ENCODE peak calls at places on chromosomes 11 and 22, in ten cellular contexts. A, W, F, E, I, G, C, H, R and Z are unnamed samples.
A peak's percentile ranks its signal among the peaks of the same experiment; 100 is the strongest.

GRCh38 chr11:102666331-102666957 is 39.1 kb downstream of the MMP27 start:
- DNase-seq in G (peak; percentile 37), F (peak; percentile 64), C (peak; percentile 44), I (no peak), H (peak; percentile 79), A (no peak), R (peak; percentile 46), W (no peak), E (no peak), Z (peak; percentile 48)

GRCh38 chr11:109695696-109696095 is 273.7 kb downstream of the C11orf87 start:
- DNase-seq in H (no peak), G (no peak), W (no peak), R (no peak), F (no peak), I (no peak), C (peak; percentile 7), E (no peak), A (no peak), Z (peak; percentile 83)

GRCh38 chr22:40414838-40415505 is 44.6 kb downstream of the SGSM3 start:
- DNase-seq in R (peak; percentile 20), C (no peak), A (no peak), I (no peak), G (no peak), H (no peak), F (no peak), E (no peak), W (no peak), Z (no peak)

GRCh38 chr11:45993438-45994064 is 71.1 kb downstream of the LARGE2 start:
- DNase-seq in C (no peak), H (no peak), A (no peak), I (no peak), R (no peak), W (no peak), E (peak; percentile 65), F (no peak), G (no peak), Z (no peak)

GRCh38 chr11:109864161-109864661 is 229.0 kb upstream of the ZC3H12C start:
- DNase-seq in E (no peak), R (no peak), F (peak; percentile 15), I (no peak), W (no peak), H (peak; percentile 85), G (peak; percentile 75), A (no peak), C (no peak), Z (no peak)

GRCh38 chr11:130553306-130553705 is 104.9 kb downstream of the ADAMTS15 start:
- DNase-seq in R (no peak), I (no peak), W (no peak), F (no peak), A (no peak), G (no peak), E (no peak), C (no peak), H (no peak), Z (no peak)

GRCh38 chr11:120985718-120986569 is 38.0 kb upstream of the TBCEL start:
- DNase-seq in H (peak; percentile 63), R (peak; percentile 37), F (peak; percentile 80), G (no peak), E (peak; percentile 70), C (peak; percentile 9), I (no peak), W (no peak), A (peak; percentile 49), Z (peak; percentile 24)

GRCh38 chr11:92251980-92252379 is 27.4 kb downstream of the FAT3 start:
- DNase-seq in C (peak; percentile 14), H (no peak), R (no peak), I (no peak), E (no peak), W (no peak), G (no peak), F (no peak), A (no peak), Z (no peak)

GRCh38 chr22:36775589-36775965 is 342 bp downstream of the IFT27 start:
- DNase-seq in R (peak; percentile 33), G (no peak), E (peak; percentile 67), I (no peak), A (peak; percentile 59), C (no peak), W (no peak), H (peak; percentile 12), F (peak; percentile 49), Z (no peak)

GRCh38 chr22:27105142-27106025 is 448.0 kb downstream of the MIAT start:
- DNase-seq in E (peak; percentile 37), I (no peak), W (no peak), H (no peak), A (no peak), C (peak; percentile 95), R (no peak), G (no peak), F (no peak), Z (peak; percentile 25)

GRCh38 chr11:76669901-76670474 is 559 bp downstream of the LRRC32 start:
- DNase-seq in W (peak; percentile 32), A (no peak), H (no peak), C (peak; percentile 87), E (no peak), G (no peak), F (peak; percentile 43), I (no peak), R (no peak), Z (no peak)

GRCh38 chr11:119169272-119169719 is 771 bp downstream of the NLRX1 start:
- DNase-seq in I (no peak), C (no peak), G (peak; percentile 53), R (no peak), A (peak; percentile 65), F (peak; percentile 61), E (peak; percentile 66), H (no peak), W (no peak), Z (peak; percentile 59)

GRCh38 chr11:41498726-41499125 is 39.3 kb upstream of the LRRC4C start:
- DNase-seq in R (no peak), G (no peak), E (no peak), I (no peak), F (peak; percentile 4), W (no peak), A (no peak), H (peak; percentile 47), C (no peak), Z (peak; percentile 23)

GRCh38 chr11:117876049-117876340 is 463 bp downstream of the FXYD6 start:
- DNase-seq in E (no peak), W (no peak), C (no peak), A (no peak), I (no peak), G (no peak), F (no peak), R (no peak), H (no peak), Z (no peak)
- H3K27me3 ChIP-seq in E (no peaks in the 10 kb centered on the region), W (peaks cover 53% of the 10 kb centered on the region), C (peaks cover 65% of the 10 kb centered on the region), A (no peaks in the 10 kb centered on the region), I (no peaks in the 10 kb centered on the region), G (peaks cover 63% of the 10 kb centered on the region), F (no peaks in the 10 kb centered on the region), R (peaks cover 98% of the 10 kb centered on the region), H (peaks cover 19% of the 10 kb centered on the region), Z (peaks cover 43% of the 10 kb centered on the region)

GRCh38 chr11:13962198-13962561 is 343 bp upstream of the SPON1 start:
- DNase-seq in W (no peak), I (no peak), G (no peak), C (no peak), A (no peak), H (no peak), E (no peak), F (no peak), R (no peak), Z (no peak)
- H3K4me3 ChIP-seq in W (no peak overlapping the region), I (peak overlapping the region; percentile 60), G (no peak overlapping the region), C (no peak overlapping the region), A (peak overlapping the region; percentile 44), H (no peak overlapping the region), E (no peak overlapping the region), F (peak overlapping the region; percentile 39), R (no peak overlapping the region), Z (no peak overlapping the region)

DNA sequence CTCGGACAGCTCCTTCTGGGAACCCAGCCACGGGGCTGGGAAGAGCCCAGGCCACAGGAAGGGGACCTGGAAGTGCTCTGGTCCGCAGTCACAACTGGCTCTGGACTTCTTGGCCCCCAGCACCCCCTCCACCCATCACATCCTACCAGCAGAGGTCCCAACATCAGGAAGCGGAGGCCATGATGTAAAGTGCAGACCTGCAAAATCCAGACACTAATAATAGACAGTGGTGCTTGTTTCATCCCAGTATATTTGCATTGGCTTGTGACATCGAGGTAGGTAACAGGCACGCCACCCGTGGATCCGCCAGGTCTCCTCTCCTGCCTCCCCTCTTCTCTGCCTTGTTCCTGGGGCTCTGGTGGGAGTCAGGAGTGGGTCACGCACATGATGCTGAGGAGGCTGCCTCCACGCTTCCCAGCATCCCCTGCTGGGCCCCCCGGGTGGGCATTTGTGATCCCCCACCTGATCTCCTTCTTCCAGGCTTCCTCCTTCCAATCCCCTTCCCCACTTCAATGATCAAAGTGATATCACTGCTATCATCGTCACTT is 1454.0 kb downstream of the BRD1 start:
- DNase-seq in C (no peak), W (peak; percentile 11), F (no peak), H (no peak), R (no peak), I (no peak), G (no peak), A (no peak), E (no peak), Z (no peak)
- H3K27me3 ChIP-seq in C (no peaks in the 10 kb centered on the region), W (no peaks in the 10 kb centered on the region), F (no peaks in the 10 kb centered on the region), H (peaks cover 21% of the 10 kb centered on the region), R (no peaks in the 10 kb centered on the region), I (no peaks in the 10 kb centered on the region), G (no peaks in the 10 kb centered on the region), A (no peaks in the 10 kb centered on the region), E (no peaks in the 10 kb centered on the region), Z (no peaks in the 10 kb centered on the region)

GRCh38 chr11:62402994-62403393 is 15.8 kb upstream of the SCGB1A1 start:
- DNase-seq in I (no peak), E (no peak), W (no peak), G (no peak), C (no peak), R (no peak), A (no peak), F (no peak), H (no peak), Z (no peak)

GRCh38 chr11:62401356-62401755 is 17.5 kb upstream of the SCGB1A1 start:
- DNase-seq in F (no peak), C (no peak), W (no peak), R (no peak), H (no peak), E (no peak), I (no peak), A (no peak), G (no peak), Z (no peak)

GRCh38 chr11:62402226-62402625 is 16.6 kb upstream of the SCGB1A1 start:
- DNase-seq in R (no peak), G (no peak), F (no peak), W (no peak), E (peak; percentile 22), I (no peak), C (no peak), H (no peak), A (no peak), Z (no peak)

GRCh38 chr11:62400760-62401159 is 18.1 kb upstream of the SCGB1A1 start:
- DNase-seq in C (peak; percentile 29), I (no peak), H (no peak), F (peak; percentile 42), W (no peak), G (no peak), E (peak; percentile 44), A (no peak), R (no peak), Z (no peak)

DNA sequence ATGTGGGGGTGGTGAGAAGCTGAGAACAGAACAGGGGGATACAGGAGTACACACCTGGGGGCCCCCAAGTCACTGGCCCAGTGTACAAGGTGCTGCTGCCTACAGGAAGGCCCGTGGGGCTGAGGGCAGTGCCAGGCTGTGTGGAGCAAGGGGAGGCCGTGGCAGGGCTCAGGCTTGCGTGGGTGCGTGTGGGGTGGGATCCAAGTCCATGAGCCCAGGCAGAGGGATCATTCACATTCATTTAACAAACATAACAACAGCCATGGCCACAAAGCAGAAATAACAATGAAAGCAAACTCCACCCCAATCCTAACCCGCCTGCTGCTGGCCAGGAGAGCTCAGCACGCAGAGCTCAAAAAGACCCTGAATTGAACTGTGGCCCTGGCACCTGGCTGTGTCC is 17.1 kb upstream of the SCGB1A1 start:
- DNase-seq in W (no peak), F (no peak), A (no peak), H (no peak), I (no peak), C (no peak), R (no peak), E (no peak), G (no peak), Z (no peak)
- H3K4me3 ChIP-seq in W (no peak overlapping the region), F (no peak overlapping the region), A (no peak overlapping the region), H (no peak overlapping the region), I (peak overlapping the region; percentile 11), C (no peak overlapping the region), R (no peak overlapping the region), E (no peak overlapping the region), G (no peak overlapping the region), Z (no peak overlapping the region)